ENCODE peak calls at places on chromosome 12, in six cellular contexts. R, O, K, U, I and E are unnamed samples.
A peak's percentile ranks its signal among the peaks of the same experiment; 100 is the strongest.

GRCh38 chr12:128969480-128970055 is 116.3 kb downstream of the GLT1D1 start:
- DNase-seq in R (no peak), O (peak; percentile 60), K (no peak), U (peak; percentile 94), I (no peak), E (no peak)

GRCh38 chr12:15824516-15824915 is 35.3 kb upstream of the EPS8 start:
- DNase-seq in R (no peak), O (no peak), K (no peak), U (no peak), I (no peak), E (no peak)

GRCh38 chr12:59173696-59174095 is 253.4 kb upstream of the LRIG3 start:
- DNase-seq in R (peak; percentile 17), O (no peak), K (no peak), U (no peak), I (peak; percentile 8), E (peak; percentile 24)

GRCh38 chr12:106133136-106134087 is 5.3 kb downstream of the NUAK1 start:
- DNase-seq in R (no peak), O (no peak), K (no peak), U (peak; percentile 91), I (peak; percentile 54), E (peak; percentile 67)

GRCh38 chr12:39287817-39288216 is 155.1 kb downstream of the KIF21A start:
- DNase-seq in R (no peak), O (no peak), K (no peak), U (no peak), I (no peak), E (no peak)

GRCh38 chr12:96210376-96211055 is 16.3 kb downstream of the ELK3 start:
- DNase-seq in R (no peak), O (no peak), K (no peak), U (no peak), I (no peak), E (no peak)

GRCh38 chr12:100789146-100789545 is 5.4 kb upstream of the ANO4 start:
- DNase-seq in R (peak; percentile 17), O (no peak), K (no peak), U (no peak), I (peak; percentile 67), E (peak; percentile 73)

GRCh38 chr12:49707812-49708147 is 575 bp upstream of the FMNL3 start:
- DNase-seq in R (no peak), O (no peak), K (no peak), U (no peak), I (no peak), E (no peak)

GRCh38 chr12:91381309-91381804 is 198.7 kb upstream of the DCN start:
- DNase-seq in R (peak; percentile 91), O (no peak), K (no peak), U (peak; percentile 94), I (peak; percentile 86), E (peak; percentile 85)

GRCh38 chr12:69438539-69438938 is 31.6 kb upstream of the FRS2 start:
- DNase-seq in R (no peak), O (no peak), K (no peak), U (no peak), I (no peak), E (no peak)

GRCh38 chr12:23550753-23551152 is 398.7 kb downstream of the SOX5 start:
- DNase-seq in R (no peak), O (no peak), K (no peak), U (no peak), I (no peak), E (no peak)

GRCh38 chr12:46693034-46693433 is 132.8 kb downstream of the SLC38A4 start:
- DNase-seq in R (no peak), O (no peak), K (no peak), U (no peak), I (no peak), E (no peak)

GRCh38 chr12:16384732-16385131 is 37.3 kb downstream of the MGST1 start:
- DNase-seq in R (no peak), O (no peak), K (no peak), U (peak; percentile 54), I (no peak), E (no peak)

GRCh38 chr12:67928621-67929369 is 60.5 kb upstream of the IFNG-AS1 start:
- DNase-seq in R (no peak), O (no peak), K (no peak), U (no peak), I (no peak), E (peak; percentile 8)

DNA sequence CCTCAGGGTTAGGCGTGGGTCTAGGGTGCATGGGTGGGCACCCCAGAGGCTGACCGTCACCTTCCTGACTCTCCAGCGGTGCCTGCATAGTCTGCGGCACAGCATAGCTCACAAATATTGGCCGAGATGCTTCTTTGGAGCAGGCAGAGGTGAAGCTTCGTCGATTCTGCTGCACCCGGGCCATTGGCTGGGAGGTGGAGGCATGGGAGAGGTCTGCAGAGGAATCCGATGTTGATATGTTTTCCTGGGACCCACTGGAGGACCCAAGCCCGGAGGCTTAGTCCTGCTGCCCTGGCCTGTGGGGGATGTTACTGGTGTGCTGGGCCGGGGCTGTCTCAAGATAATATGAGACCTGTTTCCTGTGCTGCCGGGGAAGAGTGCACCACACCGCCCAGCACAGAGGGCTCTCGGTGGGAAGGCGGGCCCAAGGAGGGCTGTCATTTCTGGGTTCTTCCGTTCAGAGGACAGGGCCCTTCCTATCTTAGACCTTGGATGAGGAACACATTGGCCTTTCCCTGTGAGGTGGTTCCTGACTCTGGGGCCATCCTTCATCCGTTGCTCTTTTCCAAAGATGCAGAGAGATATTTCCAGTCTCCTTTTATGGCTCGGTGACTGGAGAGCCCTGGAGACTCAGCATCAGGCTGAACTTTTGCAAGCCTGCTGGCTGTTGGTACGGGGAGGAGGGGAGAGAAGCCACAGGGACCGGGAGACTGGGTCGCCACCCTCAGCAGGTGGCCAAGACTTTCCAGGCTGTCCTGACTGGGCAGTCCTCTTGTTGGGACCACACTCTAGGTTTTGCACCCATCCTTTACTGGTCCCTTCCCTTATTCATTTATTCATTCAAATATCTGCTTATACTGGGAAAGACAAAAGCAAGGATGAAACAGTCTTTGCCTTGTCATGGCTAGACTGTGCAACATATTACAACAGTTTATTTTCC is 143.5 kb downstream of the TSPAN9 start:
- DNase-seq in R (no peak), O (peak; percentile 20), K (no peak), U (no peak), I (no peak), E (no peak)
- H3K4me1 ChIP-seq in R (peaks cover 15% of the 10 kb centered on the region), O (no peaks in the 10 kb centered on the region), K (peaks cover 28% of the 10 kb centered on the region), U (peaks cover 3% of the 10 kb centered on the region), I (peaks cover 27% of the 10 kb centered on the region), E (peaks cover 23% of the 10 kb centered on the region)

DNA sequence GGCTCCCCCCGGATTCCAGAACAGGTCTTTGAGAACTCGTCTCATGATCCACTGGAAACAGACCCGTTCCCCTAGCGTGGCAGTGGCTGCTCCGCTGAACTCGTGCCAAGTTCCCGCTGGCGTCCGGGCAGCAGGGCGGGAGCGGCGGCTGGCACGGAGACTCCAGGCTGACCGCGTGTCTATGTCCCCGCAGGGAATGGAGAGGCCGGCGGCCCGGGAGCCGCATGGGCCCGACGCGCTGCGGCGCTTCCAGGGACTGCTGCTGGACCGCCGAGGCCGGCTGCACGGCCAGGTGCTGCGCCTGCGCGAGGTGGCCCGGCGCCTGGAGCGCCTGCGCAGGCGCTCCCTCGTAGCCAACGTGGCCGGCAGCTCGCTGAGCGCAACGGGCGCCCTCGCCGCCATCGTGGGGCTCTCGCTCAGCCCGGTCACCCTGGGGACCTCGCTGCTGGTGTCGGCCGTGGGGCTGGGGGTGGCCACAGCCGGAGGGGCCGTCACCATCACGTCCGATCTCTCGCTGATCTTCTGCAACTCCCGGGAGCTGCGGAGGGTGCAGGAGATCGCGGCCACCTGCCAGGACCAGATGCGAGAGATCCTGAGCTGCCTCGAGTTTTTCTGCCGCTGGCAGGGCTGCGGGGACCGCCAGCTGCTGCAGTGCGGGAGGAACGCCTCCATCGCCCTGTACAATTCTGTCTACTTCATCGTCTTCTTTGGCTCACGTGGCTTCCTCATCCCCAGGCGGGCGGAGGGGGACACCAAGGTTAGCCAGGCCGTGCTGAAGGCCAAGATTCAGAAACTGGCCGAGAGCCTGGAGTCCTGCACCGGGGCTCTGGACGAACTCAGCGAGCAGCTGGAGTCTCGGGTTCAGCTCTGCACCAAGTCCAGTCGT is 1.5 kb downstream of the APOLD1 start:
- DNase-seq in R (peak; percentile 81), O (peak; percentile 74), K (no peak), U (peak; percentile 79), I (peak; percentile 81), E (peak; percentile 94)
- H3K9ac ChIP-seq in R (peak overlapping the region; percentile 91), O (peak overlapping the region; percentile 87), K (peak overlapping the region; percentile 62), U (no peak overlapping the region), I (peak overlapping the region; percentile 74), E (peak overlapping the region; percentile 83)

GRCh38 chr12:66602483-66603143 is 76.3 kb downstream of the GRIP1 start:
- DNase-seq in R (no peak), O (no peak), K (no peak), U (peak; percentile 51), I (no peak), E (no peak)
- H3K4me1 ChIP-seq in R (no peaks in the 10 kb centered on the region), O (peaks cover 8% of the 10 kb centered on the region), K (no peaks in the 10 kb centered on the region), U (no peaks in the 10 kb centered on the region), I (no peaks in the 10 kb centered on the region), E (no peaks in the 10 kb centered on the region)

GRCh38 chr12:8452976-8453616 is 2.7 kb upstream of the CLEC6A start:
- DNase-seq in R (no peak), O (no peak), K (no peak), U (peak; percentile 64), I (no peak), E (no peak)

GRCh38 chr12:8455281-8455680 is 481 bp upstream of the CLEC6A start:
- DNase-seq in R (no peak), O (no peak), K (no peak), U (no peak), I (no peak), E (no peak)

GRCh38 chr12:8452036-8452435 is 3.7 kb upstream of the CLEC6A start:
- DNase-seq in R (no peak), O (no peak), K (no peak), U (no peak), I (no peak), E (no peak)

GRCh38 chr12:8455727-8456360 is at the start of gene CLEC6A:
- DNase-seq in R (no peak), O (no peak), K (no peak), U (no peak), I (no peak), E (no peak)

DNA sequence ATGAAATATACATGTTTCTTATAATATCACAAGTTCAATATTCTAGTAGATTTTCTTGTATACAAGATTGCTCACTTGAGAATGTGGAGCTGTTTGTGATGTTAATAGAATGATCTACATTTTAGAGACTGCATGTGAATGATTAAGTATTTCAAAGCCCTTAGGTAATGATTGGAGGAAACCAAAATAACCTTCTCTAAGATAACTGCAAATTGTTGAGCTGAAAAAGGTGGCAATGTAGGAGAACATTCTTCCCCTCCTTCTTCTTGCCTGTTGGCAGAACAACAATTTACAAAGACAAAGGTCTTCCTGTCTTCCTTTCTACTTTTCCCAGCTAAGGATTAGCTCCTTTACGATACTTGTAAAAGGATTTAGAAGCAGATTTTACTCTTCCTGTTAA is 2.0 kb upstream of the CLEC6A start:
- DNase-seq in R (no peak), O (no peak), K (no peak), U (no peak), I (no peak), E (no peak)
- H3K9ac ChIP-seq in R (no peak overlapping the region), O (no peak overlapping the region), K (no peak overlapping the region), U (no peak overlapping the region), I (no peak overlapping the region), E (no peak overlapping the region)

DNA sequence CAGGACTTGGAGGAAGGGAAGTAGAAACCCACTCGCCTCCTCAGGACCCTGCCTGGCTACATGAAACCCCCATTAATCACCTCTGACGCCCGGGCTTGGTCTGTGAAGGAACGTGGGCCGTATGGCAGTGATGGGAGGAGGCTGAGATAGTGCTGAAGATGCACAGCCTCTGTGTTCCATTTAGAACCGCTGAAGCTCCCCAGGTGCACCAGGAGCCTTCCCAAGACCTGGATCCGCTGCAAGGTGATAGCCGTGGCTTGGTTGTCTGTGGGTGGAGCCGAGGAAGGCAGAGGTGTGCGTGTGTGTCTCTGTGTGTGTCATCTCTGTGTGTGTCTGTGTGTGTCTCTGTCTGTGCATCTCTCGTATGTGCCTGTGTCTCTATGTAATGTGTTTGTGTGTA is 293.1 kb downstream of the CACNA1C start:
- DNase-seq in R (no peak), O (no peak), K (no peak), U (peak; percentile 45), I (no peak), E (no peak)
- H3K4me1 ChIP-seq in R (peaks cover 22% of the 10 kb centered on the region), O (no peaks in the 10 kb centered on the region), K (peaks cover 5% of the 10 kb centered on the region), U (peaks cover 2% of the 10 kb centered on the region), I (peaks cover 39% of the 10 kb centered on the region), E (peaks cover 12% of the 10 kb centered on the region)